ENCODE peak calls at places on chromosomes 1 and 21, in four cellular contexts. One of them, this sample, is unnamed.

GRCh38 chr1:15174615-15174983 is 21.1 kb downstream of the TMEM51 start:
- DNase-seq in astrocyte of the spinal cord: no peak
- DNase-seq in NCI-H510A: no peak
- DNase-seq in T-helper 2 cell: no peak
- DNase-seq in this sample: no peak

GRCh38 chr1:205199090-205199930 is 12.2 kb downstream of the DSTYK start:
- DNase-seq in astrocyte of the spinal cord: no peak
- DNase-seq in NCI-H510A: no peak
- DNase-seq in T-helper 2 cell: no peak
- DNase-seq in this sample: peak

GRCh38 chr1:102097451-102097850 is 100.7 kb upstream of the OLFM3 start:
- DNase-seq in T-helper 2 cell: no peak
- DNase-seq in NCI-H510A: no peak
- DNase-seq in astrocyte of the spinal cord: no peak
- DNase-seq in this sample: no peak

GRCh38 chr1:219581344-219581743 is 31.6 kb downstream of the ZC3H11B start:
- DNase-seq in T-helper 2 cell: no peak
- DNase-seq in NCI-H510A: no peak
- DNase-seq in astrocyte of the spinal cord: no peak
- DNase-seq in this sample: no peak

GRCh38 chr21:46457801-46458314 is 833 bp upstream of the DIP2A start:
- DNase-seq in NCI-H510A: no peak
- DNase-seq in T-helper 2 cell: no peak
- DNase-seq in astrocyte of the spinal cord: peak
- DNase-seq in this sample: no peak

GRCh38 chr1:43853161-43853921 is 80.3 kb upstream of the ARTN start:
- DNase-seq in T-helper 2 cell: no peak
- DNase-seq in NCI-H510A: peak
- DNase-seq in astrocyte of the spinal cord: peak
- DNase-seq in this sample: no peak

GRCh38 chr1:236063919-236064673 is 794 bp downstream of the NID1 start:
- DNase-seq in astrocyte of the spinal cord: peak
- DNase-seq in T-helper 2 cell: no peak
- DNase-seq in NCI-H510A: no peak
- DNase-seq in this sample: no peak

GRCh38 chr1:8025671-8026144 is 401 bp downstream of the ERRFI1 start:
- DNase-seq in NCI-H510A: no peak
- DNase-seq in astrocyte of the spinal cord: no peak
- DNase-seq in T-helper 2 cell: no peak
- DNase-seq in this sample: no peak

GRCh38 chr1:64917328-64917861 is 49.0 kb downstream of the JAK1 start:
- DNase-seq in NCI-H510A: no peak
- DNase-seq in astrocyte of the spinal cord: peak
- DNase-seq in T-helper 2 cell: no peak
- DNase-seq in this sample: no peak

GRCh38 chr1:228276361-228276831 is 68.6 kb downstream of the OBSCN start:
- DNase-seq in T-helper 2 cell: peak
- DNase-seq in NCI-H510A: no peak
- DNase-seq in astrocyte of the spinal cord: no peak
- DNase-seq in this sample: no peak

GRCh38 chr21:35925497-35925896 is 134.8 kb downstream of the SETD4 start:
- DNase-seq in astrocyte of the spinal cord: peak
- DNase-seq in NCI-H510A: no peak
- DNase-seq in T-helper 2 cell: no peak
- DNase-seq in this sample: no peak

GRCh38 chr1:147292012-147292411 is 49.5 kb downstream of the CHD1L start:
- DNase-seq in NCI-H510A: no peak
- DNase-seq in astrocyte of the spinal cord: peak
- DNase-seq in T-helper 2 cell: no peak
- DNase-seq in this sample: no peak

GRCh38 chr1:64472805-64473204 is 2.9 kb downstream of the CACHD1 start:
- DNase-seq in NCI-H510A: no peak
- DNase-seq in T-helper 2 cell: no peak
- DNase-seq in astrocyte of the spinal cord: no peak
- DNase-seq in this sample: no peak

GRCh38 chr1:87449348-87449963 is 120.8 kb downstream of the LMO4 start:
- DNase-seq in astrocyte of the spinal cord: no peak
- DNase-seq in NCI-H510A: peak
- DNase-seq in T-helper 2 cell: no peak
- DNase-seq in this sample: no peak

GRCh38 chr1:2496087-2496622 is 20.1 kb downstream of the PLCH2 start:
- DNase-seq in T-helper 2 cell: no peak
- DNase-seq in NCI-H510A: peak
- DNase-seq in astrocyte of the spinal cord: no peak
- DNase-seq in this sample: peak

GRCh38 chr1:118266436-118266835 is 81.4 kb upstream of the SPAG17 start:
- DNase-seq in T-helper 2 cell: no peak
- DNase-seq in NCI-H510A: no peak
- DNase-seq in astrocyte of the spinal cord: no peak
- DNase-seq in this sample: no peak

GRCh38 chr1:37267111-37267835 is 207.1 kb upstream of the ZC3H12A start:
- DNase-seq in NCI-H510A: peak
- DNase-seq in astrocyte of the spinal cord: no peak
- DNase-seq in T-helper 2 cell: no peak
- DNase-seq in this sample: no peak

This sample was measured in CD4-positive, CD25-positive, alpha-beta regulatory T cell.